ENCODE peak calls at places on chromosomes 11 and 22, in five cellular contexts. Q, E, U, R and D are unnamed samples.

GRCh38 chr11:119204066-119204465 is 2.1 kb upstream of the CBL start:
- DNase-seq in U (no peak), Q (no peak), E (no peak), R (no peak), D (no peak)

GRCh38 chr22:44448271-44448780 is 49.7 kb downstream of the RTL6 start:
- DNase-seq in U (peak), E (peak), R (no peak), Q (peak), D (no peak)

GRCh38 chr11:43852057-43852636 is 28.5 kb upstream of the ALKBH3 start:
- DNase-seq in R (no peak), E (peak), Q (peak), U (no peak), D (peak)

GRCh38 chr11:96393753-96394348 is 4.0 kb downstream of the JRKL start:
- DNase-seq in E (no peak), R (no peak), Q (no peak), U (no peak), D (peak)

GRCh38 chr11:11448626-11449025 is 95.6 kb upstream of the CSNK2A3 start:
- DNase-seq in U (no peak), E (no peak), R (no peak), Q (no peak), D (no peak)

GRCh38 chr22:27094633-27095308 is 437.4 kb downstream of the MIAT start:
- DNase-seq in U (peak), E (peak), Q (no peak), R (no peak), D (no peak)

GRCh38 chr11:118398797-118399564 is 2.4 kb upstream of the ATP5MG start:
- DNase-seq in R (peak), Q (no peak), E (no peak), U (no peak), D (no peak)

GRCh38 chr11:129803533-129803932 is 12.1 kb upstream of the TMEM45B start:
- DNase-seq in E (peak), U (no peak), R (no peak), Q (no peak), D (no peak)

GRCh38 chr11:92848578-92848977 is 120.9 kb upstream of the MTNR1B start:
- DNase-seq in E (no peak), Q (no peak), U (no peak), R (no peak), D (no peak)

GRCh38 chr11:77590194-77590591 is 440 bp downstream of the AQP11 start:
- DNase-seq in R (no peak), E (peak), Q (no peak), U (peak), D (no peak)

GRCh38 chr11:100876826-100877545 is 189.9 kb downstream of the ARHGAP42 start:
- DNase-seq in R (no peak), Q (peak), E (no peak), U (no peak), D (no peak)

GRCh38 chr11:72237112-72237931 is 6.7 kb downstream of the PHOX2A start:
- DNase-seq in E (peak), R (no peak), Q (no peak), U (peak), D (no peak)

GRCh38 chr11:17013548-17014320 is 480 bp downstream of the PLEKHA7 start:
- DNase-seq in R (no peak), E (peak), U (no peak), Q (no peak), D (no peak)

GRCh38 chr22:40452730-40453487 is 82.5 kb downstream of the SGSM3 start:
- DNase-seq in U (no peak), R (no peak), E (no peak), Q (no peak), D (no peak)

GRCh38 chr11:109374032-109374431 is 48.0 kb upstream of the C11orf87 start:
- DNase-seq in E (no peak), Q (no peak), U (no peak), R (no peak), D (no peak)

GRCh38 chr11:12215192-12215591 is 104.8 kb downstream of the MICAL2 start:
- DNase-seq in U (no peak), R (no peak), E (peak), Q (no peak), D (no peak)

GRCh38 chr22:44084044-44084772 is 60.1 kb downstream of the PARVB start:
- DNase-seq in E (no peak), Q (no peak), R (no peak), U (no peak), D (no peak)

GRCh38 chr11:111982019-111982464 is 43.2 kb upstream of the DLAT start:
- DNase-seq in R (no peak), Q (no peak), E (peak), U (no peak), D (no peak)

GRCh38 chr11:34157163-34157562 is 51.7 kb downstream of the NAT10 start:
- DNase-seq in R (no peak), E (no peak), Q (no peak), U (no peak), D (no peak)

GRCh38 chr11:34155759-34156062 is 50.3 kb downstream of the NAT10 start:
- DNase-seq in E (no peak), U (no peak), R (no peak), Q (no peak), D (no peak)

GRCh38 chr11:34155057-34155758 is 49.8 kb downstream of the NAT10 start:
- DNase-seq in E (no peak), U (no peak), R (no peak), Q (no peak), D (no peak)

GRCh38 chr11:34151916-34152845 is 46.8 kb downstream of the NAT10 start:
- DNase-seq in Q (no peak), R (no peak), E (no peak), U (no peak), D (no peak)

GRCh38 chr11:34154059-34154875 is 48.8 kb downstream of the NAT10 start:
- DNase-seq in U (no peak), Q (no peak), R (no peak), E (no peak), D (peak)
- H3K4me3 ChIP-seq in U (no peak), Q (no peak), R (no peak), E (no peak), D (no peak)

GRCh38 chr11:912266-912665 is 1.7 kb upstream of the CHID1 start:
- DNase-seq in Q (no peak), E (no peak), U (no peak), R (no peak), D (no peak)

GRCh38 chr11:911890-912219 is 1.2 kb upstream of the CHID1 start:
- DNase-seq in U (no peak), R (no peak), Q (no peak), E (no peak), D (no peak)

GRCh38 chr11:914204-914603 is 3.6 kb upstream of the CHID1 start:
- DNase-seq in Q (no peak), R (no peak), E (no peak), U (no peak), D (no peak)

GRCh38 chr11:911031-911889 is 650 bp upstream of the CHID1 start:
- DNase-seq in E (peak), R (no peak), Q (no peak), U (peak), D (no peak)

DNA sequence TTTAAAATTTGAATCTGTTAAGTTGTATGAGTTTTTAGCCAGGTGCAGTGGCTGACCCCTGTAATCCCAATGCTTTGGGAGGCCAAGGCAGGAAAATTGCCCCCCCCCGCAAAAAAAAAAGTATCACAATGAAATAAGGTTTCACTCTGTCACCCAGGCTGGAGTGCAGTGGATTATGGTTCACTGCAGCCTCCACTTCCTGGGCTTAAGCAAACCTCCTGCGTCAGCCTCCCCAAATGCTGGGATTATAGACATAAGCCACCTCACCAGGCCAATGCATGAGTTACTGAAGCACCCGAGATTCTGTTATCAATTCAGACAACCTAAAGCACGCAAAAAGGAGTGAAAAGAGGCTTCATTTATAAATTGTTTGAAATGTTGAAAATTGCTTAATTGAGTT is 2.4 kb upstream of the CHID1 start:
- DNase-seq in E (no peak), Q (no peak), R (no peak), U (no peak), D (no peak)
- H3K4me3 ChIP-seq in E (no peak), Q (no peak), R (no peak), U (no peak), D (no peak)

GRCh38 chr22:39214383-39215069 is 30.3 kb downstream of the PDGFB start:
- DNase-seq in Q (no peak), R (no peak), E (peak), U (peak), D (no peak)
- H3K4me3 ChIP-seq in Q (no peak), R (no peak), E (no peak), U (no peak), D (no peak)

GRCh38 chr11:104893876-104894275 is 4.4 kb downstream of the CASP12 start:
- DNase-seq in U (no peak), R (no peak), Q (no peak), E (no peak), D (no peak)

GRCh38 chr11:104897891-104898684 is at the start of gene CASP12:
- DNase-seq in R (no peak), U (no peak), E (no peak), Q (no peak), D (peak)

GRCh38 chr11:104895619-104896018 is 2.6 kb downstream of the CASP12 start:
- DNase-seq in E (no peak), R (no peak), Q (no peak), U (no peak), D (no peak)

GRCh38 chr11:104891135-104891534 is 7.1 kb downstream of the CASP12 start:
- DNase-seq in R (no peak), Q (no peak), U (no peak), E (no peak), D (no peak)

DNA sequence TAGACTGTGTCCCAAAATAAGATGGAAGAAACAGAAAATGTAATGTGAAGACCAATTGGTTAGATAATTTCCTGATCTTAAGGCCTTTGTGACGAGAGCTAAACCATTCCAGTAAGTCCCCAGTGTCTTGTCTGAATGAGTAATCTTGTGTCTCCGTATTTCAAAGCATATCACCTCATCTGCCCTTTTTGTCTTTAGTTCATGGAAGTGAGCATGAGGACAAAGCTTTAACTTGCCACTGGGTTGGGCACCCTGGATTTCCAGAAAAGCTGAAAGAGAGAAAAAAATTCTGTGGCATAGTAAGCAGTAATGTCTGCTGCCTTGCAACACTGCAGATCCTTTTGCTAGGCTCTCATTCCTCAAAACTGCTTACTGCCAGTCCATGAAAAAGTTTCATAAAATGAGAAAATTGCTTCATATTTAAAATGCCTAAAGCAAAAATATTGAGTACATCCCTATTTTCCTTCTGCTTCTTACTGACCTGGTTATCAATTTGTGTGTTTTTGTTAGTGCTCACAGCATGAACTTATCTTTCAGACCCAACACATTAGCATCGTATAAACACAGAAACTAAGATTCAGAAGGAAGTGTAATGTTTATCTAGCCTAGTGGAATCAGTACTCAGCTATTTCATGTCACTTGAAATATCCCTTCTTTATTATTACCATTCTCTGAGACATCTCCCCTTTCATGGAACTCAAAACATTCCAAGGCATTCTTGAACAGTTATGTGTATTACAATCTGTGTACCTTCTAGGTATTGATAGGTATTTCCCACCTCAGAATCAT is 5.3 kb downstream of the CASP12 start:
- DNase-seq in R (no peak), Q (no peak), E (no peak), U (no peak), D (no peak)
- H3K4me3 ChIP-seq in R (no peak), Q (no peak), E (no peak), U (peak), D (no peak)

GRCh38 chr11:408154-409007 is 6.4 kb downstream of the SIGIRR start:
- DNase-seq in R (no peak), Q (no peak), U (no peak), E (no peak), D (peak)

GRCh38 chr11:406796-407650 is 7.8 kb downstream of the SIGIRR start:
- DNase-seq in R (peak), U (peak), E (peak), Q (no peak), D (peak)

GRCh38 chr11:409008-409599 is 5.7 kb downstream of the SIGIRR start:
- DNase-seq in Q (no peak), R (no peak), U (no peak), E (no peak), D (peak)

GRCh38 chr11:405976-406795 is 8.6 kb downstream of the SIGIRR start:
- DNase-seq in Q (no peak), R (no peak), E (no peak), U (no peak), D (no peak)

DNA sequence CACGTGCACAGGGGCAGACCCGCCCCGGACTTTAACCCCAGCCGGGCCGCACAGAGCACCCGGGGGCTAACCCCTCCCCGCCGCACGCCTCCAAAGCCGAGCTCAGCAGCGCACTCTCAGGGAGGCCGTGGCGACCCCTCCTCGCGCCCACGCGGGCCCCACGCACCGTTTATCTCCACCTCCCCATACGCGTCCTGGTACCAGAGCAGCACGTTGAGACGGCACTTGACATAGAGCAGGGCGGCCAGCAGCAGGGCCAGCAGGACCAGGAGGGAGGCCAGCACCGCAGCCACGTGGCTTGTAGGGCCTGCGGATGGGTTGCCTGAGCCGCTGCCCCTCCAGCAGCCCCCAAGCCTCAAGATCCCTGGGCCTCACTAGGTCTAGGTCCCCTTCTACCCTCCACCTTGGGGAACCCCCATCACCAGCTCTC is 7.1 kb downstream of the SIGIRR start:
- DNase-seq in R (no peak), Q (no peak), E (no peak), U (no peak), D (peak)
- H3K4me3 ChIP-seq in R (no peak), Q (no peak), E (no peak), U (peak), D (no peak)